ENCODE peak calls at places on chromosomes 13 and 19, in nine cellular contexts. G is hepatocyte; J is T-helper 2 cell; Q is CD4-positive, CD25-positive, alpha-beta regulatory T cell; V is left lung; O is HS-5; M is progenitor cell of endocrine pancreas; H is lower leg skin; D is activated T-cell treated with anti-CD3 and anti-CD28 coated beads, Interleukin-2, amount 50 U/mL, for 1 hour. R is an unnamed sample.

GRCh38 chr19:6076675-6077463 is 33.4 kb downstream of the RFX2 start:
- DNase-seq in G (no peak), J (no peak), Q (no peak), V (no peak), O (peak; percentile 77), M (no peak), H (no peak), D (no peak), R (no peak)

GRCh38 chr19:3538965-3539742 is at the start of gene TEKTIP1:
- DNase-seq in G (no peak), J (no peak), Q (no peak), V (no peak), O (no peak), M (no peak), H (no peak), D (no peak), R (no peak)

GRCh38 chr19:42295342-42295741 is 6.6 kb upstream of the PRR19 start:
- DNase-seq in G (no peak), J (no peak), Q (no peak), V (no peak), O (no peak), M (no peak), H (no peak), D (no peak), R (no peak)

GRCh38 chr13:113729329-113730019 is 29.6 kb upstream of the TMEM255B start:
- DNase-seq in G (no peak), J (no peak), Q (no peak), V (no peak), O (no peak), M (no peak), H (no peak), D (no peak), R (no peak)

GRCh38 chr19:7529610-7530490 is 5.7 kb upstream of the PNPLA6 start:
- DNase-seq in G (no peak), J (no peak), Q (no peak), V (no peak), O (no peak), M (no peak), H (no peak), D (no peak), R (no peak)

GRCh38 chr19:35211545-35212230 is 16.9 kb downstream of the FAM187B start:
- DNase-seq in G (no peak), J (peak; percentile 83), Q (peak; percentile 77), V (peak; percentile 65), O (no peak), M (no peak), H (peak; percentile 62), D (peak; percentile 81), R (peak; percentile 52)

GRCh38 chr13:66640231-66640630 is 589.9 kb downstream of the PCDH9 start:
- DNase-seq in G (no peak), J (no peak), Q (no peak), V (no peak), O (no peak), M (no peak), H (no peak), D (no peak), R (no peak)

GRCh38 chr13:20399515-20399914 is 126.1 kb downstream of the CRYL1 start:
- DNase-seq in G (no peak), J (no peak), Q (no peak), V (no peak), O (no peak), M (no peak), H (no peak), D (no peak), R (no peak)

GRCh38 chr19:38838208-38838985 is 6.8 kb upstream of the ECH1 start:
- DNase-seq in G (peak; percentile 85), J (no peak), Q (no peak), V (no peak), O (no peak), M (no peak), H (no peak), D (no peak), R (peak; percentile 47)

GRCh38 chr19:12939292-12939606 is 840 bp downstream of the CALR start:
- DNase-seq in G (no peak), J (no peak), Q (no peak), V (no peak), O (no peak), M (no peak), H (no peak), D (peak; percentile 42), R (peak; percentile 48)

GRCh38 chr13:112248406-112248760 is 127.8 kb upstream of the SPACA7 start:
- DNase-seq in G (no peak), J (no peak), Q (no peak), V (no peak), O (no peak), M (no peak), H (no peak), D (no peak), R (no peak)

GRCh38 chr13:97306106-97306505 is 84.0 kb downstream of the MBNL2 start:
- DNase-seq in G (no peak), J (no peak), Q (no peak), V (no peak), O (no peak), M (no peak), H (no peak), D (no peak), R (no peak)

GRCh38 chr13:27970382-27971235 is 1.5 kb upstream of the CDX2 start:
- DNase-seq in G (no peak), J (no peak), Q (no peak), V (no peak), O (no peak), M (peak; percentile 11), H (no peak), D (no peak), R (no peak)

R was measured in stimulated activated naive CD4-positive, alpha-beta T cell treated with Interleukin-2 at 50 U/mL for 16 hours.